ENCODE peak calls at places on chromosomes 12 and 14, in seven cellular contexts. C is stimulated activated CD4-positive, alpha-beta T cell treated with anti-CD3 and anti-CD28 coated beads, Interleukin-1b, Interleukin-23, amount 100 ng/mL, for 4 hours; A is WTC11; E is left ventricle myocardium inferior; B is upper lobe of right lung; F is GM10248; T is GM12891. J is an unnamed sample.

GRCh38 chr12:25155031-25155576 is 39.9 kb downstream of the DNAI7 start:
- DNase-seq in E (no peak), F (peak; percentile 62), C (no peak), A (no peak), T (peak; percentile 10), B (no peak), J (no peak)

GRCh38 chr12:32603858-32604257 is 75.2 kb upstream of the DNM1L start:
- DNase-seq in C (no peak), T (no peak), B (no peak), F (peak; percentile 55), E (no peak), A (no peak), J (no peak)

GRCh38 chr12:9867531-9867930 is 1.6 kb downstream of the CLEC2B start:
- DNase-seq in C (no peak), E (no peak), F (no peak), A (no peak), B (no peak), T (no peak), J (no peak)

GRCh38 chr14:63840981-63841380 is 11.8 kb upstream of the SYNE2 start:
- DNase-seq in E (no peak), B (peak; percentile 72), A (peak; percentile 75), T (no peak), F (no peak), C (peak; percentile 23), J (peak; percentile 34)

GRCh38 chr14:39203659-39204606 is 28.9 kb downstream of the PNN start:
- DNase-seq in E (no peak), T (no peak), A (peak; percentile 44), C (no peak), F (no peak), B (no peak), J (no peak)

GRCh38 chr12:113334786-113335539 is at the start of gene SLC8B1:
- DNase-seq in C (peak; percentile 91), E (peak; percentile 90), A (peak; percentile 92), B (peak; percentile 95), F (peak; percentile 96), T (peak; percentile 90), J (peak; percentile 84)

GRCh38 chr12:116693259-116694227 is 44.3 kb downstream of the SPRING1 start:
- DNase-seq in E (no peak), A (no peak), C (no peak), B (no peak), F (peak; percentile 19), T (no peak), J (no peak)

GRCh38 chr14:73240816-73241480 is 3.6 kb downstream of the PAPLN start:
- DNase-seq in F (no peak), A (no peak), E (no peak), C (no peak), B (no peak), T (no peak), J (no peak)

GRCh38 chr12:69994593-69995222 is 169.7 kb downstream of the MYRFL start:
- DNase-seq in A (no peak), F (no peak), B (no peak), E (no peak), C (no peak), T (no peak), J (no peak)

GRCh38 chr12:85424581-85425348 is 144.7 kb downstream of the ALX1 start:
- DNase-seq in A (peak; percentile 28), B (no peak), C (no peak), E (no peak), F (peak; percentile 14), T (no peak), J (no peak)

GRCh38 chr14:79840068-79840467 is 371.2 kb downstream of the DIO2 start:
- DNase-seq in B (no peak), C (no peak), A (no peak), F (no peak), T (no peak), E (no peak), J (no peak)

GRCh38 chr12:112219195-112219594 is 93.8 kb downstream of the TRAFD1 start:
- DNase-seq in C (no peak), F (no peak), T (no peak), A (peak; percentile 23), B (no peak), E (no peak), J (no peak)

GRCh38 chr12:76784600-76785051 is 20.7 kb downstream of the ZDHHC17 start:
- DNase-seq in T (no peak), E (no peak), C (no peak), B (no peak), A (no peak), F (no peak), J (no peak)

GRCh38 chr14:106802413-106803364 is 1276.3 kb downstream of the TMEM121 start:
- DNase-seq in F (peak; percentile 26), C (no peak), B (no peak), A (no peak), E (no peak), T (no peak), J (no peak)

GRCh38 chr14:57962293-57962996 is 96.6 kb upstream of the SLC35F4 start:
- DNase-seq in F (no peak), E (no peak), C (no peak), T (no peak), B (no peak), A (peak; percentile 81), J (no peak)

GRCh38 chr12:49188916-49189367 is at the start of gene TUBA1A:
- DNase-seq in A (peak; percentile 95), C (peak; percentile 64), B (peak; percentile 91), T (peak; percentile 76), E (peak; percentile 91), F (peak; percentile 92), J (peak; percentile 84)

GRCh38 chr12:78101946-78102635 is 271.4 kb downstream of the NAV3 start:
- DNase-seq in B (no peak), F (no peak), T (no peak), E (no peak), C (no peak), A (peak; percentile 22), J (no peak)

GRCh38 chr12:53221203-53222076 is 10.6 kb downstream of the RARG start:
- DNase-seq in F (peak; percentile 78), T (peak; percentile 57), A (peak; percentile 89), E (peak; percentile 81), B (peak; percentile 92), C (peak; percentile 42), J (peak; percentile 37)

GRCh38 chr14:93970589-93970966 is 5.8 kb downstream of the ASB2 start:
- DNase-seq in T (no peak), C (peak; percentile 54), E (no peak), B (no peak), F (no peak), A (no peak), J (peak; percentile 59)